ENCODE peak calls at places on chromosomes 7 and 10, in six cellular contexts. One of them, this sample, is unnamed.

GRCh38 chr7:85890244-85890811 is 703.5 kb upstream of the SEMA3D start:
- ATAC-seq in left lung: peak
- ATAC-seq in foreskin keratinocyte: peak
- ATAC-seq in activated CD4-positive, alpha-beta T cell treated with anti-CD3 and anti-CD28 coated beads for 36 hours: no peak
- ATAC-seq in naive thymus-derived CD8-positive, alpha-beta T cell: no peak
- ATAC-seq in Right ventricle myocardium inferior: no peak
- ATAC-seq in this sample: no peak

GRCh38 chr10:6053816-6054581 is 8.2 kb downstream of the IL2RA start:
- ATAC-seq in left lung: peak
- ATAC-seq in foreskin keratinocyte: no peak
- ATAC-seq in activated CD4-positive, alpha-beta T cell treated with anti-CD3 and anti-CD28 coated beads for 36 hours: no peak
- ATAC-seq in naive thymus-derived CD8-positive, alpha-beta T cell: no peak
- ATAC-seq in Right ventricle myocardium inferior: peak
- ATAC-seq in this sample: no peak

GRCh38 chr7:29035044-29035740 is 77.1 kb upstream of the TRIL start:
- ATAC-seq in left lung: peak
- ATAC-seq in foreskin keratinocyte: peak
- ATAC-seq in activated CD4-positive, alpha-beta T cell treated with anti-CD3 and anti-CD28 coated beads for 36 hours: peak
- ATAC-seq in naive thymus-derived CD8-positive, alpha-beta T cell: no peak
- ATAC-seq in Right ventricle myocardium inferior: no peak
- ATAC-seq in this sample: no peak

GRCh38 chr10:72044417-72045041 is 43.8 kb downstream of the SPOCK2 start:
- ATAC-seq in left lung: peak
- ATAC-seq in foreskin keratinocyte: peak
- ATAC-seq in activated CD4-positive, alpha-beta T cell treated with anti-CD3 and anti-CD28 coated beads for 36 hours: no peak
- ATAC-seq in naive thymus-derived CD8-positive, alpha-beta T cell: no peak
- ATAC-seq in Right ventricle myocardium inferior: peak
- ATAC-seq in this sample: no peak

GRCh38 chr10:59434463-59435326 is 72.3 kb upstream of the FAM13C start:
- ATAC-seq in left lung: no peak
- ATAC-seq in foreskin keratinocyte: peak
- ATAC-seq in activated CD4-positive, alpha-beta T cell treated with anti-CD3 and anti-CD28 coated beads for 36 hours: no peak
- ATAC-seq in naive thymus-derived CD8-positive, alpha-beta T cell: no peak
- ATAC-seq in Right ventricle myocardium inferior: no peak
- ATAC-seq in this sample: no peak

GRCh38 chr10:93413252-93413689 is 68.9 kb downstream of the MYOF start:
- ATAC-seq in left lung: peak
- ATAC-seq in foreskin keratinocyte: peak
- ATAC-seq in activated CD4-positive, alpha-beta T cell treated with anti-CD3 and anti-CD28 coated beads for 36 hours: peak
- ATAC-seq in naive thymus-derived CD8-positive, alpha-beta T cell: peak
- ATAC-seq in Right ventricle myocardium inferior: no peak
- ATAC-seq in this sample: no peak

GRCh38 chr7:84236398-84236797 is 41.8 kb upstream of the SEMA3A start:
- ATAC-seq in left lung: no peak
- ATAC-seq in foreskin keratinocyte: peak
- ATAC-seq in activated CD4-positive, alpha-beta T cell treated with anti-CD3 and anti-CD28 coated beads for 36 hours: no peak
- ATAC-seq in naive thymus-derived CD8-positive, alpha-beta T cell: no peak
- ATAC-seq in Right ventricle myocardium inferior: no peak
- ATAC-seq in this sample: no peak

GRCh38 chr10:121900443-121901174 is 27.2 kb downstream of the ATE1 start:
- ATAC-seq in left lung: peak
- ATAC-seq in foreskin keratinocyte: peak
- ATAC-seq in activated CD4-positive, alpha-beta T cell treated with anti-CD3 and anti-CD28 coated beads for 36 hours: peak
- ATAC-seq in naive thymus-derived CD8-positive, alpha-beta T cell: peak
- ATAC-seq in Right ventricle myocardium inferior: peak
- ATAC-seq in this sample: peak

GRCh38 chr10:114749545-114749944 is 72.0 kb upstream of the FHIP2A start:
- ATAC-seq in left lung: peak
- ATAC-seq in foreskin keratinocyte: no peak
- ATAC-seq in activated CD4-positive, alpha-beta T cell treated with anti-CD3 and anti-CD28 coated beads for 36 hours: no peak
- ATAC-seq in naive thymus-derived CD8-positive, alpha-beta T cell: no peak
- ATAC-seq in Right ventricle myocardium inferior: peak
- ATAC-seq in this sample: no peak

GRCh38 chr7:6250364-6250833 is 22.0 kb downstream of the CYTH3 start:
- ATAC-seq in left lung: no peak
- ATAC-seq in foreskin keratinocyte: peak
- ATAC-seq in activated CD4-positive, alpha-beta T cell treated with anti-CD3 and anti-CD28 coated beads for 36 hours: peak
- ATAC-seq in naive thymus-derived CD8-positive, alpha-beta T cell: no peak
- ATAC-seq in Right ventricle myocardium inferior: peak
- ATAC-seq in this sample: no peak

GRCh38 chr7:43456200-43456599 is 126.7 kb upstream of the STK17A start:
- ATAC-seq in left lung: peak
- ATAC-seq in foreskin keratinocyte: no peak
- ATAC-seq in activated CD4-positive, alpha-beta T cell treated with anti-CD3 and anti-CD28 coated beads for 36 hours: no peak
- ATAC-seq in naive thymus-derived CD8-positive, alpha-beta T cell: no peak
- ATAC-seq in Right ventricle myocardium inferior: no peak
- ATAC-seq in this sample: no peak

This sample was measured in stimulated activated memory B cell treated with anti-CD40 and anti-IgM and Interleukin-4, amounts not matched to agents 10 μg/mL and 1 μg/mL and 100 μg/mL, for 72 hours.